ENCODE peak calls at places on chromosomes 2 and 18, in six cellular contexts. B is activated T-helper 1 cell treated with Interleukin-2 at 50 U/mL for 16 hours, Q is fibroblast of pulmonary artery, P is lower leg skin, N is kidney glomerular epithelial cell, K is K562. V is an unnamed sample.

GRCh38 chr2:175605989-175606841 is 395.9 kb downstream of the LNPK start:
- DNase-seq in B (no peak), Q (no peak), P (no peak), N (no peak), K (no peak), V (no peak)

GRCh38 chr2:163633296-163633695 is 102.5 kb downstream of the FIGN start:
- DNase-seq in B (no peak), Q (no peak), P (no peak), N (no peak), K (no peak), V (no peak)

GRCh38 chr18:46268662-46269061 is 164.5 kb downstream of the HAUS1 start:
- DNase-seq in B (no peak), Q (no peak), P (no peak), N (no peak), K (no peak), V (no peak)

GRCh38 chr2:74583504-74583903 is 29.0 kb downstream of the DOK1 start:
- DNase-seq in B (no peak), Q (peak), P (no peak), N (peak), K (no peak), V (peak)

GRCh38 chr2:200239216-200239615 is 67.3 kb upstream of the SPATS2L start:
- DNase-seq in B (no peak), Q (no peak), P (no peak), N (no peak), K (no peak), V (peak)

GRCh38 chr2:166343467-166343866 is 32.3 kb downstream of the SCN9A start:
- DNase-seq in B (no peak), Q (no peak), P (no peak), N (no peak), K (no peak), V (no peak)

GRCh38 chr2:75310915-75311314 is 111.6 kb upstream of the TACR1 start:
- DNase-seq in B (no peak), Q (no peak), P (no peak), N (no peak), K (peak), V (peak)

GRCh38 chr18:35642802-35643201 is 61.3 kb downstream of the GALNT1 start:
- DNase-seq in B (no peak), Q (no peak), P (no peak), N (no peak), K (peak), V (no peak)

GRCh38 chr18:21342372-21342771 is 100.3 kb downstream of the GREB1L start:
- DNase-seq in B (no peak), Q (no peak), P (no peak), N (no peak), K (no peak), V (no peak)

GRCh38 chr18:79856119-79857080 is 58.7 kb downstream of the KCNG2 start:
- DNase-seq in B (no peak), Q (peak), P (peak), N (no peak), K (no peak), V (no peak)

GRCh38 chr2:219954331-219954730 is 326.9 kb downstream of the SLC4A3 start:
- DNase-seq in B (no peak), Q (no peak), P (no peak), N (no peak), K (no peak), V (no peak)

GRCh38 chr18:77073336-77074093 is 59.1 kb downstream of the MBP start:
- DNase-seq in B (no peak), Q (no peak), P (peak), N (no peak), K (no peak), V (no peak)

GRCh38 chr2:227132986-227133385 is 31.0 kb downstream of the COL4A4 start:
- DNase-seq in B (no peak), Q (no peak), P (no peak), N (no peak), K (no peak), V (no peak)

GRCh38 chr18:45167109-45167551 is 448.1 kb upstream of the SLC14A2 start:
- DNase-seq in B (no peak), Q (no peak), P (no peak), N (no peak), K (no peak), V (peak)

GRCh38 chr2:10256031-10256524 is 46.6 kb upstream of the HPCAL1 start:
- DNase-seq in B (no peak), Q (no peak), P (peak), N (no peak), K (no peak), V (no peak)

GRCh38 chr2:235716875-235717496 is 223.1 kb downstream of the AGAP1 start:
- DNase-seq in B (no peak), Q (no peak), P (no peak), N (no peak), K (no peak), V (no peak)

GRCh38 chr2:101831351-101831865 is 133.9 kb downstream of the MAP4K4 start:
- DNase-seq in B (peak), Q (peak), P (peak), N (peak), K (peak), V (peak)

GRCh38 chr2:88671786-88672427 is 19.6 kb upstream of the RPIA start:
- DNase-seq in B (no peak), Q (peak), P (no peak), N (peak), K (peak), V (peak)

GRCh38 chr2:211468881-211469280 is 912.5 kb downstream of the CPS1 start:
- DNase-seq in B (no peak), Q (no peak), P (no peak), N (no peak), K (no peak), V (no peak)

GRCh38 chr2:72887836-72888437 is 729 bp downstream of the SPR start:
- DNase-seq in B (peak), Q (peak), P (peak), N (peak), K (peak), V (peak)

GRCh38 chr2:36748166-36748565 is 51.7 kb downstream of the VIT start:
- DNase-seq in B (no peak), Q (peak), P (no peak), N (no peak), K (no peak), V (no peak)